ENCODE peak calls at places on chromosome 2, in ten cellular contexts. S is CD8-positive, alpha-beta memory T cell; T is NCI-H2081; O is nucleus accumbens; D is stimulated activated CD8-positive, alpha-beta memory T cell treated with anti-CD3 and anti-CD28 coated beads, Interleukin-15, amount 100 ng/mL, for 24 hours; B is transverse colon; V is GM20000; H is fibroblast of pulmonary artery; N is NCI-H1048; K is heart right ventricle. I is an unnamed sample.

GRCh38 chr2:99729104-99729503 is 239.3 kb upstream of the REV1 start:
- DNase-seq in S (no peak), T (peak; percentile 12), O (no peak), D (no peak), B (no peak), V (no peak), H (peak; percentile 9), N (no peak), K (no peak), I (no peak)

GRCh38 chr2:2112416-2113131 is 218.5 kb downstream of the MYT1L start:
- DNase-seq in S (no peak), T (no peak), O (no peak), D (no peak), B (no peak), V (no peak), H (no peak), N (no peak), K (no peak), I (no peak)

GRCh38 chr2:16104345-16105177 is 164.2 kb downstream of the MYCN start:
- DNase-seq in S (no peak), T (no peak), O (no peak), D (no peak), B (no peak), V (no peak), H (no peak), N (no peak), K (no peak), I (no peak)

GRCh38 chr2:214876815-214877214 is 67.3 kb upstream of the BARD1 start:
- DNase-seq in S (no peak), T (no peak), O (no peak), D (no peak), B (no peak), V (no peak), H (no peak), N (no peak), K (no peak), I (no peak)

GRCh38 chr2:20677301-20678176 is 10.6 kb downstream of the GDF7 start:
- DNase-seq in S (no peak), T (no peak), O (no peak), D (no peak), B (no peak), V (no peak), H (no peak), N (no peak), K (no peak), I (no peak)

GRCh38 chr2:114201781-114202180 is 240.7 kb upstream of the DPP10 start:
- DNase-seq in S (no peak), T (no peak), O (no peak), D (no peak), B (no peak), V (no peak), H (no peak), N (no peak), K (no peak), I (no peak)

GRCh38 chr2:31234690-31235503 is 945 bp downstream of the EHD3 start:
- DNase-seq in S (no peak), T (no peak), O (no peak), D (no peak), B (no peak), V (no peak), H (no peak), N (no peak), K (no peak), I (no peak)

GRCh38 chr2:128594953-128595677 is 276.4 kb upstream of the HS6ST1 start:
- DNase-seq in S (no peak), T (peak; percentile 77), O (no peak), D (no peak), B (peak; percentile 19), V (no peak), H (no peak), N (no peak), K (no peak), I (no peak)

GRCh38 chr2:183232161-183232865 is 108.1 kb downstream of the NUP35 start:
- DNase-seq in S (no peak), T (no peak), O (no peak), D (no peak), B (no peak), V (no peak), H (peak; percentile 31), N (no peak), K (no peak), I (no peak)

GRCh38 chr2:141522048-141522447 is 608.8 kb downstream of the LRP1B start:
- DNase-seq in S (no peak), T (no peak), O (no peak), D (no peak), B (no peak), V (no peak), H (no peak), N (no peak), K (no peak), I (no peak)

GRCh38 chr2:63078852-63079606 is 28.4 kb downstream of the OTX1 start:
- DNase-seq in S (no peak), T (peak; percentile 15), O (no peak), D (no peak), B (no peak), V (peak; percentile 14), H (no peak), N (peak; percentile 10), K (no peak), I (no peak)

GRCh38 chr2:213042262-213042661 is 109.2 kb downstream of the IKZF2 start:
- DNase-seq in S (no peak), T (no peak), O (no peak), D (no peak), B (no peak), V (no peak), H (no peak), N (no peak), K (no peak), I (no peak)

GRCh38 chr2:198494940-198495339 is 690.5 kb downstream of the PLCL1 start:
- DNase-seq in S (no peak), T (no peak), O (no peak), D (no peak), B (peak; percentile 34), V (no peak), H (no peak), N (no peak), K (no peak), I (no peak)

GRCh38 chr2:98634406-98635092 is 26.2 kb downstream of the UNC50 start:
- DNase-seq in S (peak; percentile 36), T (no peak), O (no peak), D (no peak), B (no peak), V (no peak), H (no peak), N (no peak), K (no peak), I (no peak)